ENCODE peak calls at places on chromosomes 13 and 19, in four cellular contexts. I, Q, O and B are unnamed samples.

GRCh38 chr13:51905787-51906186 is 44.0 kb downstream of the CCDC70 start:
- DNase-seq in I (no peak), Q (no peak), O (no peak), B (peak; percentile 29)

GRCh38 chr19:17236414-17236716 is 9.4 kb downstream of the NR2F6 start:
- DNase-seq in I (no peak), Q (no peak), O (no peak), B (no peak)

GRCh38 chr13:42333613-42334328 is 61.8 kb downstream of the AKAP11 start:
- DNase-seq in I (no peak), Q (no peak), O (no peak), B (no peak)

GRCh38 chr13:36519432-36519831 is 87.1 kb downstream of the CCNA1 start:
- DNase-seq in I (no peak), Q (no peak), O (no peak), B (no peak)

GRCh38 chr19:39341720-39342604 is at the start of gene SAMD4B:
- DNase-seq in I (peak; percentile 98), Q (peak; percentile 99), O (peak; percentile 97), B (peak; percentile 100)

GRCh38 chr19:18205180-18205915 is 1.5 kb upstream of the RAB3A start:
- DNase-seq in I (peak; percentile 67), Q (peak; percentile 85), O (peak; percentile 82), B (peak; percentile 97)

GRCh38 chr19:55795021-55795420 is 26.1 kb downstream of the RFPL4AL1 start:
- DNase-seq in I (no peak), Q (no peak), O (no peak), B (no peak)

GRCh38 chr13:40477623-40478608 is 188.5 kb downstream of the FOXO1 start:
- DNase-seq in I (no peak), Q (no peak), O (peak; percentile 58), B (peak; percentile 43)

GRCh38 chr19:11478167-11479089 is 2.4 kb downstream of the ELAVL3 start:
- DNase-seq in I (no peak), Q (no peak), O (no peak), B (no peak)

GRCh38 chr19:5627395-5627904 is 4.6 kb downstream of the SAFB start:
- DNase-seq in I (no peak), Q (no peak), O (peak; percentile 73), B (peak; percentile 88)

GRCh38 chr13:41590643-41591042 is 133.3 kb downstream of the RGCC start:
- DNase-seq in I (no peak), Q (no peak), O (no peak), B (no peak)

GRCh38 chr13:41916173-41916954 is 44.5 kb downstream of the VWA8 start:
- DNase-seq in I (no peak), Q (no peak), O (no peak), B (no peak)

GRCh38 chr19:52270266-52270885 is 989 bp downstream of the ZNF766 start:
- DNase-seq in I (no peak), Q (no peak), O (no peak), B (no peak)

GRCh38 chr19:29618871-29619270 is 12.8 kb downstream of the POP4 start:
- DNase-seq in I (no peak), Q (no peak), O (no peak), B (no peak)

GRCh38 chr13:44270153-44270552 is 103.5 kb upstream of the SERP2 start:
- DNase-seq in I (no peak), Q (no peak), O (no peak), B (no peak)

GRCh38 chr19:28880735-28881401 is 332.1 kb downstream of the UQCRFS1 start:
- DNase-seq in I (no peak), Q (no peak), O (no peak), B (no peak)

GRCh38 chr19:23795462-23795861 is 36.8 kb upstream of the ZNF681 start:
- DNase-seq in I (no peak), Q (no peak), O (no peak), B (no peak)

GRCh38 chr19:45171211-45171623 is 6.8 kb downstream of the TRAPPC6A start:
- DNase-seq in I (no peak), Q (no peak), O (no peak), B (no peak)

GRCh38 chr13:111283991-111284390 is 36.5 kb upstream of the TEX29 start:
- DNase-seq in I (no peak), Q (no peak), O (no peak), B (no peak)

GRCh38 chr13:99505814-99506269 is 4.6 kb downstream of the TM9SF2 start:
- DNase-seq in I (no peak), Q (no peak), O (no peak), B (no peak)

GRCh38 chr13:99500839-99501134 is 485 bp upstream of the TM9SF2 start:
- DNase-seq in I (no peak), Q (no peak), O (no peak), B (no peak)

GRCh38 chr13:99501952-99502310 is 659 bp downstream of the TM9SF2 start:
- DNase-seq in I (peak; percentile 6), Q (no peak), O (no peak), B (no peak)

GRCh38 chr13:99498304-99499161 is 2.7 kb upstream of the TM9SF2 start:
- DNase-seq in I (peak; percentile 98), Q (peak; percentile 97), O (peak; percentile 93), B (peak; percentile 97)

GRCh38 chr13:99501135-99501951 is at the start of gene TM9SF2:
- DNase-seq in I (peak; percentile 94), Q (peak; percentile 99), O (peak; percentile 95), B (peak; percentile 99)
- TF ChIP-seq POLR2A in I (peak; percentile 61), Q (peak; percentile 54), O (peak; percentile 88), B (no peak)

GRCh38 chr19:750640-751423 is at the start of gene MISP:
- DNase-seq in I (peak; percentile 65), Q (no peak), O (no peak), B (no peak)
- TF ChIP-seq POLR2A in I (peak; percentile 64), Q (no peak), O (no peak), B (no peak)

DNA sequence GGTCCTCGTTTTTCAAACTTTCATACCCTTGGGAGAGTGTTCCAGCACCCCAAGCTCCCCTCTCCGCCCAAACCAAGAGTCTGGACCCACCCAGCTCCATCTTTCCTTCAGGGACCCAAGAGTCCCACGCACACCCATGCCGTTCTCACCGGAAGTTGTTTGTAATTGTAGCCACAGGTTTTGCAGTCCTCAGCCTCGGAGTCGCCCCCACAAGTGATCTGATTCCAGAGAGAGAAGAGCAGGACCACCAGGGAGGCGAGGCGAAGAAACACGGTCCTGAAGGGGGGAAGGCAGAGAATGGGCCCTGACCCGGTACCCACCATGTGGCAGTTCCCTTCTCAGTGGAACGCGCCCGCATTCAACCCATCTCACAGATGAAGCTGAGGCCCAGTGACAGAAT is 3.4 kb upstream of the LENG1 start:
- DNase-seq in I (no peak), Q (no peak), O (no peak), B (no peak)
- TF ChIP-seq POLR2A in I (peak; percentile 2), Q (no peak), O (no peak), B (no peak)

DNA sequence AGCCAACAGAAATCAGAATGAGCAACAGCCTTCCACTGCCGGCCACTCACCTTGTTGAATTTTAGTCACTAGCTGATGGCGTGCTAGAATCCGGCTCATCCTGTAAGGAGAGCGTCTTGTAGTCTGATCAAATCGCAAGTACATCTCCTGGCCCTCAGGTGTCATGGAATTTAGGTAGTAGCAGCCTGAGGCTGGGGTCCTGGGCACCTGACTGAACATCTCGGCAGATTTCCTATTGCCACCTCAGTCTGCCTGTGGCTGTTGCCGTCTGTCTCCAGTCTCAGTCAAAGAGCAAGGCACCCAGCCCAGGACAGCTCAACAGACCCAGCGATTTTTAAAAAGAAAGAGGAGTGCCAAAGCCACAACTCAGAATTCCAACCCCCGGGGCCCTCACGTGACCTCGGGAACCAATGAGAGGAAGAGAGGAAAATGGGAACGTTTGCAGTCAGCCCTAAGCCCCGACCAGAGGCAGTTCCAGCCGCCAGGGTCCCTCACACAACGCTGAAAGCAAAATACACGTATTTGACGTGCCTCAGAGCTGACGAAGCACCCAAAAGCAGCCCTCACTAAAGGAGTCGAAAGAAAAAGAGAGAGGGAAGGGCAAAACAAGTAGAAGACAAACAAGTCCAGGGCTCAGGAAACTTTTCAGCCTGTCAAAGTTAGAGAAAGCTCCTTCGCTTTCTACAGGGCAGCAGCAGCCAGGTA is at the start of gene STARD13:
- DNase-seq in I (peak; percentile 94), Q (peak; percentile 94), O (peak; percentile 98), B (peak; percentile 98)
- TF ChIP-seq POLR2A in I (peak; percentile 82), Q (peak; percentile 93), O (peak; percentile 95), B (no peak)

GRCh38 chr19:14406645-14407331 is 12.4 kb downstream of the DDX39A start:
- DNase-seq in I (no peak), Q (no peak), O (no peak), B (no peak)
- TF ChIP-seq POLR2A in I (no peak), Q (no peak), O (no peak), B (no peak)

DNA sequence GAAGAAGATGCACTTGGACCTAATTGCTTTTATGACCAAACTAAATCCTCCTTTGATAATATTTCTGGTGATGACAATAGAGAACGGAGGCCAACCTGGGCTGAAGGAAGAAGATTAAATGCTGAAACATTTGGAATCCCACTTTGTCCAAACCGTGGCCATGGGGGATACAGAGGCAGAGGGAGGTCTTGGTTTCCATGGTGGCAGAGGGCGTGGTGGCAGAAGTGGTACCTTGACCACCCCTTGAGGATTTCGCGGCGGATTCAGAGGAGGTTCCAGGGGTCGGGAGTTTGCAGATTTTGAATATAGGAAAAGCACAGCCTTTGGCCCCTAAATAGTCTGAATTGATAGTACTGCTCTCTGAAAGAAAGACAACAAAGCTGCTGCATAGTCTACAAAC is 7.2 kb upstream of the LILRB3 start:
- DNase-seq in I (no peak), Q (no peak), O (no peak), B (peak; percentile 65)
- TF ChIP-seq POLR2A in I (no peak), Q (no peak), O (no peak), B (no peak)

DNA sequence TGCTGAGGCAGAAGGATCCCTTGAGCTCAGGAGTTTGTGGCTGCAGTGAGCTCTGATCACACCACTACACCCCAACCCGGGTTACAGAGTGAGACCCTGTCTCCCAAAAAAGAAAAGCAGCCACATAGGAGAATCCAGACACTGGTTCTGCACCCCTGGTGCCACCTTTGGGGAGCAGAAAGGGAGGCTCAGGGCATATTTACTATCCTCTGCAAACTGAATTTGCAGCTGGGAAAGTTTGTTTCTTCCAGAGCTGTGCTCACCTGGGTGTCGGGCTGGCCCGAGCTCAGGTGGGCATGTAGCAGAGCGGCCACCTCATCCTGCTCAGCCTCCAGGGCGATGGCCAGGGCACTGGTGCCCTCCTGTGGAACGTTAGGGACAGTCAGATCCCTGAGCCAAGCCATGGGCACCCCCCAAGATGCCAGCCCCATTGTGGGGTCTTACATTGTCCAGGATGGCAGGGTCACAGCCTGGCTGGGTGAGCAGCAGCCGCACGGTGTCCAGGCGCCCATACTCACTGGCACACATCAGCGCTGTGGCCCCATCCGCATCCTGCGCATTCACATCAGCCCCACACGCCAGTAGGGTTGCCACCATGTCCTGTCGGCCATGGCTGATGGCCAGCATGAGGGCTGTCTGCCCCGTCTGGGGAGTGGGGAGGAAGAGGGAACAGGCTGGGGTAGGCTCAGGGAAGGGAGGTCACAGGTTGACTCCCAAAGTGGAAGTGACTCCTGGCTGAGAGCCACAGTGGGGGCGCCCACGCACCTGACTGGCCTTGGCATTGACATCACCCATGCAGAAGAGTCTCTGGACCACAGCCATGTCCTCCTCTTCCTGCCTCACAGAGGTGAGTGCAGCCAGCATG is 3.1 kb downstream of the RPS28 start:
- DNase-seq in I (no peak), Q (no peak), O (no peak), B (no peak)
- TF ChIP-seq POLR2A in I (no peak), Q (no peak), O (no peak), B (no peak)

GRCh38 chr19:12769689-12770088 is 5.7 kb downstream of the HOOK2 start:
- DNase-seq in I (no peak), Q (no peak), O (no peak), B (no peak)
- TF ChIP-seq POLR2A in I (no peak), Q (no peak), O (no peak), B (no peak)